ENCODE peak calls at places on chromosomes 11 and 22, in five cellular contexts. N is OCI-LY7, Z is left lung, A is uterus, W is tibial artery. H is an unnamed sample.

GRCh38 chr11:93131709-93132108 is 66.1 kb downstream of the SLC36A4 start:
- DNase-seq in A (no peak), W (no peak), N (peak; percentile 11), Z (no peak), H (no peak)

GRCh38 chr22:47996446-47996857 is 1234.0 kb downstream of the TBC1D22A start:
- DNase-seq in N (peak; percentile 95), A (no peak), Z (no peak), W (no peak), H (no peak)

GRCh38 chr22:40241200-40241763 is 63.6 kb downstream of the TNRC6B start:
- DNase-seq in A (no peak), N (no peak), W (no peak), Z (no peak), H (no peak)

GRCh38 chr11:126512251-126512650 is 156.8 kb downstream of the ST3GAL4 start:
- DNase-seq in N (no peak), A (no peak), W (no peak), Z (no peak), H (no peak)

GRCh38 chr11:120288021-120288420 is 37.1 kb upstream of the TLCD5 start:
- DNase-seq in N (no peak), A (no peak), Z (no peak), W (no peak), H (no peak)

GRCh38 chr11:35418282-35418846 is 994 bp downstream of the SLC1A2 start:
- DNase-seq in N (no peak), A (no peak), W (no peak), Z (no peak), H (no peak)

GRCh38 chr11:114478768-114479167 is 39.5 kb downstream of the REXO2 start:
- DNase-seq in A (no peak), N (no peak), Z (no peak), W (no peak), H (no peak)

GRCh38 chr11:83047515-83048225 is 24.0 kb downstream of the RAB30 start:
- DNase-seq in W (no peak), N (no peak), A (no peak), Z (no peak), H (no peak)

GRCh38 chr22:40421082-40421350 is 50.6 kb downstream of the SGSM3 start:
- DNase-seq in Z (no peak), N (no peak), A (no peak), W (no peak), H (no peak)

GRCh38 chr11:8671651-8672062 is 10.8 kb downstream of the TRIM66 start:
- DNase-seq in A (peak; percentile 78), W (no peak), Z (no peak), N (no peak), H (peak; percentile 28)

GRCh38 chr22:31738566-31738965 is 11.4 kb downstream of the PRR14L start:
- DNase-seq in W (no peak), N (no peak), A (no peak), Z (no peak), H (no peak)

GRCh38 chr11:62544521-62545436 is 1.8 kb downstream of the AHNAK start:
- DNase-seq in W (no peak), A (no peak), N (no peak), Z (peak; percentile 44), H (no peak)

GRCh38 chr11:77413850-77414249 is 60.0 kb downstream of the PAK1 start:
- DNase-seq in W (no peak), N (no peak), A (no peak), Z (no peak), H (no peak)
- TF ChIP-seq CTCF in W (no peak), N (no peak), A (no peak), Z (no peak), H (no peak)

GRCh38 chr11:65578134-65578533 is 2.3 kb downstream of the EHBP1L1 start:
- DNase-seq in A (no peak), Z (no peak), W (no peak), N (no peak), H (no peak)

GRCh38 chr11:65578667-65579066 is 2.8 kb downstream of the EHBP1L1 start:
- DNase-seq in W (no peak), Z (no peak), N (no peak), A (no peak), H (no peak)

GRCh38 chr11:65576232-65576866 is 496 bp downstream of the EHBP1L1 start:
- DNase-seq in W (no peak), A (peak; percentile 61), Z (peak; percentile 64), N (no peak), H (no peak)

GRCh38 chr11:65576867-65577755 is 1.3 kb downstream of the EHBP1L1 start:
- DNase-seq in W (peak; percentile 80), N (peak; percentile 64), Z (peak; percentile 86), A (peak; percentile 77), H (peak; percentile 62)

DNA sequence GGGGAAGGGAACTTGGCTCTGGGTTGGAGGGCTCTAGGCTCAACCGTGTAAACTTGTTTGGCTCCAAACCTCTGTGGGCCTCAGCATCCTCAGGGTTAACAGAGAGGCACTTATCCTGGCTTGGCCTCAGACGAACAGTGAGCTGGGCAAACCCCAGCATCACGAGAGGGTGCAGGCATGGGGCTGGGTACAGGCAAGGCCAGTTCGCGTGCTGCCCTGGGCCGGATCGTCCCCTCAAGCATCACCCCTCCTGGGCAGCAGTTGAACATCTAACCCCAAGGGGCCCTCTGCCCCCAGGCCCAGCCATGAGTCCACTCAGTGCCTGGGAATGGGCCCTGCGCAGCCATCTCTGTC is 1.9 kb downstream of the EHBP1L1 start:
- DNase-seq in N (no peak), Z (no peak), W (no peak), A (no peak), H (no peak)
- H3K4me1 ChIP-seq in N (peaks cover 43% of the 10 kb centered on the region), Z (peaks cover 66% of the 10 kb centered on the region), W (peaks cover 39% of the 10 kb centered on the region), A (peaks cover 32% of the 10 kb centered on the region), H (peaks cover 45% of the 10 kb centered on the region)

DNA sequence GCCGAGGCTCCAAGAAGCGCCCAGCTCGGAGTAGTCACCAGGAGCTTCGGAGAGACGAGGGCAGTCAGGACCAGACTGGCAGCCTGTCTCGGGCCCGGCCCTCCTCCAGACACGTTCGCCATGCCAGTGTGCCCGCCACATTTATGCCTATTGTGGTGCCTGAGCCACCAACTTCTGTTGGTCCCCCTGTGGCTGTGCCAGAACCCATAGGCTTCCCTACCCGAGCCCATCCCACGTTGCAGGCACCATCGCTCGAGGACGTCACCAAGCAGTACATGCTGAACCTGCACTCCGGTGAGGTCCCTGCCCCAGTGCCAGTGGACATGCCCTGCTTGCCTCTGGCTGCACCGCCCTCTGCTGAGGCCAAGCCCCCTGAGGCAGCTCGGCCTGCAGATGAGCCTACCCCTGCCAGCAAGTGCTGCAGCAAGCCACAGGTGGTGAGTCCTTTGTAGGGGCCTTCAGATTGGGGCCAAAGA is 3.4 kb downstream of the ARHGEF17 start:
- DNase-seq in Z (no peak), N (no peak), A (no peak), W (peak; percentile 26), H (no peak)
- H3K4me3 ChIP-seq in Z (peak overlapping the region; percentile 58), N (no peak overlapping the region), A (peak overlapping the region; percentile 37), W (peak overlapping the region; percentile 90), H (peak overlapping the region; percentile 81)

DNA sequence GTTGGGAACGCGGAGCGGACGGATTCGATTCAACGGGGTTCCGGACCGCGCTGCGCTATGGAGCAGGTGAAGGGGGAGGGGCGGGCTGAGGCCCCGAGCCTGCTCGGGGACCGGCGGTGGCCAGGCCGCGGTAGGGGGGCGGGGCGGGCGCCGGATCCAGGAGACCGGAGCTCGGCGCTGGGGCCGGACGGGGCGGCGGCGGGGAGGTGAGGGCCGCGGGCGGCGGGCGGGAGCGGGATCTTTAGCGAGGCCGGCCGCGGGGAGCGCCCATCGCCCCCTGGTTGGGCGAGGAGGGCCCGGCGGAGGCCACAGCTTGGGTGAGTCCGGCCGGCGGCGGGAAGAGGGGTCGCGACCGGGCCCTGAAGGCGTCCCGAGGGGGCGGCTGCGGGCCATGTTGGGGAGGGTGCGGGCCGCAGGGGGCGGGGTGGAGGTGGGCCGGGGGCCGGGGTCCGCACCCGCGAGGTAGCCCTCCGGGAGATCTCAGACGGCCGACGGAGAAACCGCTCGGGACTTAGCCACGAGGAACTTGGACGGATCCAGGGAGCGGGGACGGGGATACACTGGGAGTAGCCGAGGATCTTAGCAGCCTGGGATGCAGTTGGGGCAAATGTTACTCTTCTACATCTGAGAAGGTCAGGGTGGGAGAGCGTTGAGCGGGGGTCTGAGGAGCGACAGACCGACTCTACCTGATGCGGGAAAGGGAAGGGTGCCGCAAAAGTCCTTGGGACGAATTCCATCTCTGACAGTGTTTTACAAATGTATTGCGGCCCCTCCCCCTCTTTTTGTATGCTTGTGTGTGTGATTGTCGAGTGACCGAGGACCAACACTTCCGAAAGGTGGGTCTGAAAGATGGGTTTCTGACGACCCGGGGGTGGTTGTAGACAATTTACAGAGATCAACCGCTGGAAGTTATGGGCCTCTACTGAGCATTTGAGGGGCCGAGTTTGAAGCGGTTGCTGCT is 514 bp downstream of the STIP1 start:
- DNase-seq in N (peak; percentile 40), A (no peak), Z (no peak), W (no peak), H (no peak)
- TF ChIP-seq CTCF in N (peak; percentile 19), A (no peak), Z (no peak), W (no peak), H (no peak)

GRCh38 chr11:12235080-12235479 is 124.7 kb downstream of the MICAL2 start:
- DNase-seq in A (no peak), W (no peak), Z (no peak), N (no peak), H (no peak)

GRCh38 chr11:12232819-12233601 is 122.6 kb downstream of the MICAL2 start:
- DNase-seq in Z (no peak), N (no peak), A (no peak), W (no peak), H (no peak)

GRCh38 chr11:12233602-12233925 is 123.2 kb downstream of the MICAL2 start:
- DNase-seq in N (no peak), Z (no peak), A (no peak), W (no peak), H (no peak)

GRCh38 chr11:12235549-12235944 is 125.2 kb downstream of the MICAL2 start:
- DNase-seq in N (no peak), A (no peak), Z (no peak), W (no peak), H (no peak)

GRCh38 chr11:12234216-12234615 is 123.8 kb downstream of the MICAL2 start:
- DNase-seq in A (no peak), N (no peak), W (peak; percentile 64), Z (no peak), H (peak; percentile 44)
- H3K4me1 ChIP-seq in A (no peaks in the 10 kb centered on the region), N (no peaks in the 10 kb centered on the region), W (peaks cover 85% of the 10 kb centered on the region), Z (peaks cover 23% of the 10 kb centered on the region), H (peaks cover 42% of the 10 kb centered on the region)

GRCh38 chr11:1387521-1387920 is 2.2 kb upstream of the BRSK2 start:
- DNase-seq in W (no peak), N (no peak), Z (no peak), A (no peak), H (no peak)

GRCh38 chr11:1389103-1389931 is 417 bp upstream of the BRSK2 start:
- DNase-seq in Z (peak; percentile 94), A (peak; percentile 97), W (peak; percentile 97), N (peak; percentile 31), H (peak; percentile 89)

GRCh38 chr11:1389932-1390587 is at the start of gene BRSK2:
- DNase-seq in Z (no peak), W (no peak), A (no peak), N (no peak), H (no peak)

GRCh38 chr11:1388763-1389102 is 1.0 kb upstream of the BRSK2 start:
- DNase-seq in A (no peak), W (no peak), Z (no peak), N (no peak), H (no peak)

GRCh38 chr11:1387961-1388762 is 1.6 kb upstream of the BRSK2 start:
- DNase-seq in W (no peak), N (no peak), A (no peak), Z (no peak), H (no peak)
- H3K4me3 ChIP-seq in W (no peak overlapping the region), N (no peak overlapping the region), A (no peak overlapping the region), Z (no peak overlapping the region), H (no peak overlapping the region)